ENCODE peak calls at places on chromosomes 1 and 21, in four cellular contexts. N, M, H and D are unnamed samples.

GRCh38 chr21:28714795-28715464 is 277.7 kb downstream of the LTN1 start:
- DNase-seq in N (no peak), M (peak; percentile 74), H (no peak), D (no peak)

GRCh38 chr1:62382581-62382980 is 54.3 kb upstream of the USP1 start:
- DNase-seq in N (no peak), M (no peak), H (no peak), D (no peak)

GRCh38 chr1:50110656-50111055 is 1.9 kb downstream of the ELAVL4 start:
- DNase-seq in N (no peak), M (no peak), H (no peak), D (no peak)

GRCh38 chr1:89633745-89634625 is 1.1 kb downstream of the LRRC8C start:
- DNase-seq in N (peak; percentile 59), M (peak; percentile 51), H (peak; percentile 37), D (peak; percentile 29)

GRCh38 chr1:33176362-33176850 is 5.4 kb downstream of the TRIM62 start:
- DNase-seq in N (no peak), M (no peak), H (no peak), D (no peak)

GRCh38 chr1:177181631-177182291 is 11.0 kb downstream of the BRINP2 start:
- DNase-seq in N (peak; percentile 65), M (peak; percentile 53), H (peak; percentile 81), D (peak; percentile 66)

GRCh38 chr21:44428281-44428942 is 26.9 kb upstream of the LRRC3 start:
- DNase-seq in N (peak; percentile 59), M (no peak), H (no peak), D (no peak)

GRCh38 chr1:53047737-53048344 is 14.2 kb upstream of the PODN start:
- DNase-seq in N (no peak), M (peak; percentile 31), H (peak; percentile 30), D (no peak)

GRCh38 chr1:67230539-67230938 is 64.3 kb downstream of the IL23R start:
- DNase-seq in N (no peak), M (no peak), H (no peak), D (no peak)

GRCh38 chr1:55262822-55263221 is 47.7 kb upstream of the USP24 start:
- DNase-seq in N (no peak), M (peak; percentile 55), H (peak; percentile 44), D (no peak)

GRCh38 chr1:18884419-18884717 is 18.0 kb downstream of the ALDH4A1 start:
- DNase-seq in N (no peak), M (no peak), H (no peak), D (no peak)

GRCh38 chr1:93080424-93080823 is 1.3 kb downstream of the MTF2 start:
- DNase-seq in N (peak; percentile 75), M (peak; percentile 84), H (peak; percentile 58), D (no peak)